ENCODE peak calls at places on chromosomes 13 and 19, in five cellular contexts. J is aorta, G is neural progenitor cell, P is bronchial epithelial cell, T is HL-60. Q is an unnamed sample.

GRCh38 chr19:9836021-9836420 is 903 bp downstream of the PIN1 start:
- DNase-seq in T (peak; percentile 21), P (no peak), G (no peak), J (no peak), Q (no peak)

GRCh38 chr13:31192306-31192705 is 7.5 kb upstream of the B3GLCT start:
- DNase-seq in P (no peak), J (no peak), T (no peak), G (no peak), Q (no peak)

GRCh38 chr19:52638601-52639000 is 446 bp upstream of the ZNF83 start:
- DNase-seq in G (no peak), P (no peak), J (peak; percentile 79), T (no peak), Q (no peak)

GRCh38 chr19:11268783-11269267 is 6.5 kb upstream of the DOCK6 start:
- DNase-seq in T (peak; percentile 9), J (no peak), G (no peak), P (peak; percentile 80), Q (no peak)

GRCh38 chr13:99215466-99215865 is 14.8 kb downstream of the UBAC2 start:
- DNase-seq in G (no peak), T (no peak), P (no peak), J (no peak), Q (peak; percentile 87)

GRCh38 chr13:93547886-93548285 is 321.3 kb downstream of the GPC6 start:
- DNase-seq in G (no peak), T (no peak), P (no peak), J (no peak), Q (no peak)

GRCh38 chr13:98483636-98484288 is 93.1 kb downstream of the STK24 start:
- DNase-seq in J (no peak), P (no peak), G (no peak), T (no peak), Q (no peak)

GRCh38 chr19:32287811-32288227 is 57.6 kb upstream of the ZNF507 start:
- DNase-seq in J (peak; percentile 84), G (peak; percentile 85), T (peak; percentile 47), P (peak; percentile 29), Q (peak; percentile 6)

GRCh38 chr13:65881561-65882155 is 1348.5 kb downstream of the PCDH9 start:
- DNase-seq in T (no peak), J (no peak), P (peak; percentile 57), G (no peak), Q (no peak)

GRCh38 chr13:95301947-95302386 is 716 bp upstream of the ABCC4 start:
- DNase-seq in G (peak; percentile 61), T (no peak), J (no peak), P (no peak), Q (no peak)

GRCh38 chr13:96925869-96926628 is 68.2 kb downstream of the OXGR1 start:
- DNase-seq in J (no peak), T (no peak), P (no peak), G (no peak), Q (no peak)

GRCh38 chr19:5953680-5954213 is 24.2 kb downstream of the RANBP3 start:
- DNase-seq in T (no peak), P (no peak), G (no peak), J (no peak), Q (no peak)

GRCh38 chr13:25046985-25047660 is 48.8 kb upstream of the PABPC3 start:
- DNase-seq in T (no peak), P (peak; percentile 7), J (no peak), G (peak; percentile 83), Q (no peak)

GRCh38 chr19:43820098-43820860 is 6.8 kb upstream of the ZNF283 start:
- DNase-seq in J (peak; percentile 79), G (no peak), T (no peak), P (no peak), Q (no peak)

GRCh38 chr13:66353664-66354063 is 876.5 kb downstream of the PCDH9 start:
- DNase-seq in P (no peak), G (no peak), J (no peak), T (no peak), Q (no peak)

GRCh38 chr13:20801704-20802103 is 27.9 kb upstream of the EEF1AKMT1 start:
- DNase-seq in P (no peak), T (peak; percentile 53), J (no peak), G (no peak), Q (no peak)

GRCh38 chr19:49165865-49166301 is 8.3 kb downstream of the TRPM4 start:
- DNase-seq in P (no peak), J (no peak), G (no peak), T (no peak), Q (no peak)

GRCh38 chr13:21025539-21025938 is 35.8 kb downstream of the LATS2 start:
- DNase-seq in P (no peak), T (no peak), J (no peak), G (no peak), Q (no peak)

GRCh38 chr13:44142911-44143665 is 230.5 kb upstream of the SERP2 start:
- DNase-seq in T (no peak), P (peak; percentile 97), J (no peak), G (no peak), Q (no peak)

GRCh38 chr13:105929486-105929885 is 606.0 kb downstream of the EFNB2 start:
- DNase-seq in G (no peak), J (no peak), T (no peak), P (no peak), Q (no peak)

GRCh38 chr19:6724631-6725185 is 4.3 kb upstream of the C3 start:
- DNase-seq in T (no peak), P (no peak), J (peak; percentile 31), G (no peak), Q (no peak)

GRCh38 chr19:47109541-47110375 is 3.8 kb downstream of the ZC3H4 start:
- DNase-seq in T (peak; percentile 85), J (no peak), G (no peak), P (peak; percentile 63), Q (no peak)

GRCh38 chr13:24511019-24511823 is 1.4 kb downstream of the PARP4 start:
- DNase-seq in G (peak; percentile 11), J (no peak), T (peak; percentile 88), P (peak; percentile 94), Q (peak; percentile 30)

GRCh38 chr19:11373166-11373884 is 1.1 kb upstream of the SWSAP1 start:
- DNase-seq in T (peak; percentile 71), G (peak; percentile 92), J (no peak), P (peak; percentile 47), Q (no peak)

GRCh38 chr19:6744381-6745288 is 5.2 kb downstream of the TRIP10 start:
- DNase-seq in T (no peak), G (peak; percentile 34), P (peak; percentile 77), J (peak; percentile 96), Q (no peak)

GRCh38 chr13:64910061-64910460 is 2320.1 kb downstream of the PCDH9 start:
- DNase-seq in J (no peak), T (no peak), P (peak; percentile 66), G (no peak), Q (no peak)

GRCh38 chr19:17996826-17997316 is 11.1 kb upstream of the ARRDC2 start:
- DNase-seq in G (peak; percentile 85), T (peak; percentile 85), P (peak; percentile 46), J (peak; percentile 96), Q (peak; percentile 41)

GRCh38 chr13:78603240-78603947 is at the start of gene POU4F1:
- DNase-seq in T (peak; percentile 77), P (peak; percentile 29), J (peak; percentile 77), G (peak; percentile 93), Q (peak; percentile 79)

GRCh38 chr19:31121501-31121900 is 227.7 kb downstream of the TSHZ3 start:
- DNase-seq in G (no peak), J (no peak), P (no peak), T (no peak), Q (no peak)

DNA sequence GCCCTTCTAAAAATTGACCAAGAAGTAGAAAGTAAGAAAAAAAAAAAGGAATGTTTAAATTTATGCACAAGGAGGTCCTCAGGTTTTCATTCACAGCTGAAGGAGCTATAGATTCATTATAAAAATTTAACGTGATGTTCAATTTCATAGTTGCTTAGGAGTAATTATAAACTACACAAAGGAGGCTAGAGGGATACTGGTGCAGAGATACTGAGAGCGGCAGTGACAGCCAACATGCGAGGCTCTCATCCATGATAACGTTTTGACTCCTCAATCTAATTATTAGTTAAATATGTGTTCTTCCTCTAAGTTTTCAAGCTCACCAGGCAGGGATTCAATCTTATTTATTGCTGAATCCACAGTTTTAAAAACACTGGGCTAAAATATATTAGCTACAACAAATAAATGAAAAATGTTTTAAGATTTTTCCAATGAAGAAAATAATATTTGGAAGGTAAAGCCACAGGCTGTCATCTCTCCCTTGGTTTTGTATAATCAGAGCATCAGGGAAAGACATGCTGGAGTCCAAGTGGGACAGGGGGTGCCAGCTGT is 49.8 kb upstream of the TRPC4 start:
- DNase-seq in T (no peak), P (no peak), J (no peak), G (no peak), Q (no peak)
- H3K4me3 ChIP-seq in T (no peak overlapping the region), P (no peak overlapping the region), J (no peak overlapping the region), G (no peak overlapping the region), Q (no peak overlapping the region)

DNA sequence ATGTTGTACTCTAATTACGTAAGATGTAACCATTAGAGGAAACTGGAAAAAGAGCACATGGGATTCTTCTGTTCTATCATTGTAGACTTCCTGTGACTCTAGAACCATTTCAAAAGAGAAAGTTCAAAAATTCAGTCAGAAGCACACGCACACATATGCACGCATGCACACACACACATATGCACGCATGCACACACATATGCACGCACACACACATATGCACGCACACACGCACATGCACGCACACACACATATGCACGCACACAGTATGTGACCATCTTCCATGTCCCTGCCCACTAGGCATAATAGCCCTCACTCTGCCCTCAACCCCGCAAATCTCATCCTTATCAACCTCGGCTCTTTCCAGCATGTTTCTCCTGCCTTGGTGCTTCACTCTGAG is 14.0 kb downstream of the GP6 start:
- DNase-seq in G (no peak), P (no peak), T (no peak), J (no peak), Q (no peak)
- H3K4me3 ChIP-seq in G (no peak overlapping the region), P (no peak overlapping the region), T (no peak overlapping the region), J (no peak overlapping the region), Q (no peak overlapping the region)

DNA sequence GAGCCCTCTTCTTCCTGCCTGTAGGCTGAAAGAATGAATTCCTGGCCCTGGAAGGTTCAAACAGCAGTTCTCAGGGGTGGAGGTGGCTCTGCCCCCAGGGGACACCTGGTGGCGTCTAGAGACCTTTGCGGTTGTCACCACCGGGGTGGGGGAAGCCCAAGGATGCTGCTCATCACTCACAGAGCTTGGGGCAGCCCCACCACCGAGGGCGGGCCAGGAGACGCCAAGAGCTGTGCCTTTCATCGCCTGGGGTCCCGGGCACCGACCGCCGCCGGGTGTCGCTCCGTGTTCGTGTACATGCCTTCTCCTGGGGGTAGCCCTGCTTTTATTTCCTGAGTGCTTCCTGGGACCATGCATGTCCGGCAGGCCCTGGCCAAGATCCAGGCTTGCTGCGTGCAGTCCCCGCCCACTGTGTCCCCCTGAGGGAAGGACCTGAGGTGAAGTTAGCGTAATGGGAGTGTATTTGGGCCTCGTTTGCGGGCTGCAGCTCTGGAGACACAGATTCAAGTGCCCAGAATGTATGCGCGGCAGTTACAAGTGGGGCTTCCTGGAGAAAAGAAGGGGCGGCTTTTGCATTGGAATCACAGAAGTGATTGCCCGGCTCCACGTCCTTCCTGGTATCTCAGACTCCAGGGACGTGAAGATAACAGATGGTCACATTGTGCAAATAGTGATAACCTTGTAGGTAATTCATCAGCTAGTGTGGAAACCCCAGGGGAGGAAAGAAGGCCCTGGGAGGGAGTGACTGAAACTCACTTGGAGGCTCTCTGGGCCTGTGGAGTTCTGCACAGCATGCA is 7.8 kb downstream of the DOT1L start:
- DNase-seq in T (no peak), P (no peak), G (peak; percentile 45), J (no peak), Q (peak; percentile 75)
- H3K4me3 ChIP-seq in T (no peak overlapping the region), P (no peak overlapping the region), G (no peak overlapping the region), J (no peak overlapping the region), Q (no peak overlapping the region)

DNA sequence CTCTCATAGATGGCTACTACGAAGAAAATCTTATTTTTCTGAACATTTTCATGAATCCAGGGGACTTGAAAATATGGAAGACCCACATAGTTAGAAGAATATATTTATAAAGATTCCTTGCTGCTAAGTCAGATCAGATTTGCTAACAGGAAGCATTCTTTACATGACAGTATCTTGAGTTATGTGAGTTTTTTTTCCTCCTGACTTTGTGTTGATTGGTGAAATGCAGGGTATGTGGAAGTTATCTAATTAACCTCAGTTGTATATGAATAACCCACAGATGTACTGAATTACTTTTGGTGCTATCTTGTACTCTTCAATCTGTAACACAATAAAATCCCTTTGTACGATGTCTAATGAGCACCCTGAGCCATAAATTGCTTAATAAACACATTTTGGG is 53.8 kb downstream of the ESD start:
- DNase-seq in T (no peak), P (no peak), G (no peak), J (no peak), Q (no peak)
- H3K4me3 ChIP-seq in T (no peak overlapping the region), P (no peak overlapping the region), G (no peak overlapping the region), J (no peak overlapping the region), Q (no peak overlapping the region)